ENCODE peak calls at places on chromosomes 11 and 22, in six cellular contexts. T, M, U, K, P and I are unnamed samples.

GRCh38 chr22:44175676-44176075 is 5.0 kb upstream of the PARVG start:
- DNase-seq in M (no peak), P (no peak), T (no peak), K (no peak), U (no peak), I (no peak)

GRCh38 chr22:24471570-24471969 is 23.6 kb upstream of the UPB1 start:
- DNase-seq in P (no peak), M (no peak), T (peak; percentile 71), K (no peak), U (no peak), I (no peak)

GRCh38 chr22:43126506-43127165 is 16.1 kb downstream of the BIK start:
- DNase-seq in P (no peak), M (no peak), T (peak; percentile 65), K (no peak), U (no peak), I (no peak)

GRCh38 chr11:11967669-11968510 is 40.5 kb downstream of the DKK3 start:
- DNase-seq in T (no peak), K (peak; percentile 52), P (no peak), U (no peak), M (no peak), I (no peak)

GRCh38 chr22:50084085-50084484 is 1.1 kb downstream of the MLC1 start:
- DNase-seq in P (no peak), K (no peak), T (no peak), U (no peak), M (no peak), I (no peak)

GRCh38 chr11:97963528-97964331 is 1057.0 kb upstream of the CNTN5 start:
- DNase-seq in M (no peak), U (no peak), K (no peak), P (no peak), T (no peak), I (no peak)

GRCh38 chr11:128506999-128507591 is 80.3 kb downstream of the ETS1 start:
- DNase-seq in U (peak; percentile 52), T (peak; percentile 89), P (no peak), K (peak; percentile 95), M (no peak), I (no peak)

GRCh38 chr11:56521955-56522354 is 21.1 kb downstream of the OR5M11 start:
- DNase-seq in P (no peak), U (no peak), K (no peak), T (no peak), M (no peak), I (no peak)

GRCh38 chr11:125514336-125515101 is 18.5 kb upstream of the FEZ1 start:
- DNase-seq in P (peak; percentile 36), K (peak; percentile 80), U (peak; percentile 47), T (no peak), M (no peak), I (no peak)

GRCh38 chr11:94103476-94103875 is 25.2 kb upstream of the PANX1 start:
- DNase-seq in K (peak; percentile 39), T (no peak), M (no peak), U (no peak), P (no peak), I (no peak)

GRCh38 chr22:20429254-20430100 is 8.1 kb downstream of the SCARF2 start:
- DNase-seq in K (peak; percentile 70), P (peak; percentile 78), M (no peak), U (peak; percentile 77), T (no peak), I (peak; percentile 58)

GRCh38 chr11:65802841-65803240 is 16.0 kb downstream of the OVOL1 start:
- DNase-seq in T (no peak), M (no peak), P (no peak), K (no peak), U (no peak), I (no peak)

GRCh38 chr11:130037058-130037457 is 32.6 kb upstream of the APLP2 start:
- DNase-seq in P (no peak), T (peak; percentile 70), K (no peak), U (no peak), M (no peak), I (no peak)

GRCh38 chr11:108958446-108959123 is 293.7 kb downstream of the DDX10 start:
- DNase-seq in U (no peak), M (no peak), T (no peak), P (no peak), K (peak; percentile 32), I (no peak)

GRCh38 chr22:46463435-46464227 is 73.8 kb downstream of the CELSR1 start:
- DNase-seq in M (no peak), T (no peak), K (peak; percentile 18), P (no peak), U (no peak), I (no peak)

GRCh38 chr11:44622721-44623258 is 57.3 kb downstream of the CD82 start:
- DNase-seq in P (peak; percentile 4), U (no peak), T (no peak), M (peak; percentile 5), K (no peak), I (no peak)

GRCh38 chr22:26674211-26675190 is 17.1 kb downstream of the MIAT start:
- DNase-seq in U (no peak), T (no peak), M (no peak), K (peak; percentile 48), P (no peak), I (no peak)

GRCh38 chr11:63574856-63575602 is 11.8 kb upstream of the PLAAT2 start:
- DNase-seq in P (no peak), K (no peak), M (no peak), U (no peak), T (no peak), I (no peak)

GRCh38 chr11:72295471-72295870 is 51.5 kb upstream of the PHOX2A start:
- DNase-seq in P (no peak), U (no peak), K (no peak), M (no peak), T (no peak), I (no peak)

GRCh38 chr22:46934746-46935491 is 172.5 kb downstream of the TBC1D22A start:
- DNase-seq in M (no peak), K (peak; percentile 9), U (no peak), P (no peak), T (peak; percentile 93), I (no peak)

GRCh38 chr11:68890490-68891231 is 13.0 kb downstream of the MRPL21 start:
- DNase-seq in U (no peak), K (peak; percentile 28), T (peak; percentile 36), M (no peak), P (no peak), I (no peak)

GRCh38 chr22:19776433-19777031 is 16.0 kb downstream of the TBX1 start:
- DNase-seq in P (no peak), K (no peak), M (no peak), U (no peak), T (no peak), I (no peak)

GRCh38 chr11:2432171-2432621 is 12.1 kb downstream of the TRPM5 start:
- DNase-seq in T (no peak), P (no peak), U (no peak), M (no peak), K (no peak), I (no peak)

GRCh38 chr22:48369789-48370507 is 1457.7 kb downstream of the BRD1 start:
- DNase-seq in T (no peak), U (no peak), P (no peak), M (no peak), K (peak; percentile 53), I (no peak)

GRCh38 chr11:7575841-7576451 is 62.1 kb downstream of the PPFIBP2 start:
- DNase-seq in U (no peak), T (no peak), M (no peak), K (peak; percentile 17), P (no peak), I (no peak)

GRCh38 chr11:124536520-124536919 is 6.9 kb downstream of the OR8B12 start:
- DNase-seq in K (peak; percentile 11), T (peak; percentile 70), M (no peak), P (no peak), U (no peak), I (no peak)

GRCh38 chr11:11973866-11974265 is 34.6 kb downstream of the DKK3 start:
- DNase-seq in T (no peak), K (no peak), M (no peak), P (no peak), U (no peak), I (no peak)

GRCh38 chr11:45850446-45850845 is 3.2 kb downstream of the CRY2 start:
- DNase-seq in K (no peak), T (no peak), P (no peak), U (no peak), M (no peak), I (no peak)

GRCh38 chr22:48096846-48097665 is 1334.6 kb downstream of the TBC1D22A start:
- DNase-seq in K (no peak), U (no peak), T (no peak), P (no peak), M (no peak), I (no peak)